ENCODE peak calls at places on chromosomes 6 and 20, in nine cellular contexts. N is germinal center, L is DMS153, K is astrocyte, Q is pancreas, Y is HTR-8/SVneo, C is MCF 10A, J is suprapubic skin, D is AG08395. B is an unnamed sample.

GRCh38 chr20:10429443-10429981 is 4.5 kb downstream of the MKKS start:
- DNase-seq in N (no peak), L (no peak), K (no peak), Q (no peak), Y (no peak), C (no peak), J (no peak), D (no peak), B (no peak)

GRCh38 chr20:50625986-50626677 is 65.2 kb downstream of the RIPOR3 start:
- DNase-seq in N (no peak), L (peak; percentile 74), K (no peak), Q (peak; percentile 54), Y (peak; percentile 95), C (peak; percentile 45), J (no peak), D (peak; percentile 73), B (no peak)

GRCh38 chr6:7727150-7727950 is 1.5 kb downstream of the BMP6 start:
- DNase-seq in N (peak; percentile 38), L (no peak), K (no peak), Q (peak; percentile 66), Y (peak; percentile 9), C (no peak), J (no peak), D (no peak), B (no peak)

GRCh38 chr6:26550250-26550993 is 12.3 kb downstream of the HMGN4 start:
- DNase-seq in N (peak; percentile 65), L (peak; percentile 58), K (peak; percentile 21), Q (peak; percentile 62), Y (no peak), C (peak; percentile 49), J (no peak), D (peak; percentile 66), B (peak; percentile 12)

GRCh38 chr20:57024849-57025248 is 241.6 kb downstream of the BMP7 start:
- DNase-seq in N (no peak), L (no peak), K (no peak), Q (no peak), Y (no peak), C (no peak), J (no peak), D (no peak), B (no peak)

GRCh38 chr6:89411269-89412070 is 603 bp downstream of the RRAGD start:
- DNase-seq in N (peak; percentile 41), L (no peak), K (no peak), Q (peak; percentile 82), Y (no peak), C (no peak), J (peak; percentile 81), D (no peak), B (no peak)

GRCh38 chr20:21289651-21290050 is 13.5 kb upstream of the XRN2 start:
- DNase-seq in N (no peak), L (no peak), K (no peak), Q (no peak), Y (no peak), C (no peak), J (no peak), D (no peak), B (peak; percentile 7)

GRCh38 chr6:90149280-90149679 is 147.4 kb downstream of the BACH2 start:
- DNase-seq in N (no peak), L (no peak), K (no peak), Q (no peak), Y (no peak), C (no peak), J (no peak), D (no peak), B (no peak)

GRCh38 chr6:28537509-28538140 is 11.9 kb downstream of the GPX5 start:
- DNase-seq in N (no peak), L (no peak), K (no peak), Q (no peak), Y (peak; percentile 12), C (peak; percentile 38), J (no peak), D (no peak), B (peak; percentile 47)